ENCODE peak calls at places on chromosomes 5 and 9, in seven cellular contexts. One of them, this sample, is unnamed.

GRCh38 chr5:137344723-137345322 is 154.3 kb downstream of the SPOCK1 start:
- DNase-seq in H1: peak
- DNase-seq in mesendoderm: peak
- DNase-seq in neuronal stem cell: peak
- DNase-seq in IMR-90: peak
- DNase-seq in mesenchymal stem cell: peak
- DNase-seq in trophoblast cell: peak
- DNase-seq in this sample: peak

GRCh38 chr5:143174714-143175398 is 228.6 kb downstream of the NR3C1 start:
- DNase-seq in IMR-90: peak
- DNase-seq in trophoblast cell: no peak
- DNase-seq in mesendoderm: no peak
- DNase-seq in H1: no peak
- DNase-seq in neuronal stem cell: no peak
- DNase-seq in mesenchymal stem cell: no peak
- DNase-seq in this sample: no peak

GRCh38 chr9:103999375-104000062 is 94.6 kb upstream of the SMC2 start:
- DNase-seq in H1: no peak
- DNase-seq in neuronal stem cell: no peak
- DNase-seq in mesenchymal stem cell: no peak
- DNase-seq in trophoblast cell: no peak
- DNase-seq in IMR-90: no peak
- DNase-seq in mesendoderm: no peak
- DNase-seq in this sample: no peak

GRCh38 chr9:80665479-80665878 is 1023.9 kb downstream of the TLE1 start:
- DNase-seq in mesenchymal stem cell: no peak
- DNase-seq in mesendoderm: no peak
- DNase-seq in H1: no peak
- DNase-seq in neuronal stem cell: no peak
- DNase-seq in trophoblast cell: no peak
- DNase-seq in IMR-90: no peak
- DNase-seq in this sample: no peak

GRCh38 chr5:112436139-112436538 is 17.1 kb upstream of the EPB41L4A start:
- DNase-seq in neuronal stem cell: no peak
- DNase-seq in trophoblast cell: no peak
- DNase-seq in H1: no peak
- DNase-seq in mesenchymal stem cell: no peak
- DNase-seq in mesendoderm: no peak
- DNase-seq in IMR-90: no peak
- DNase-seq in this sample: no peak

GRCh38 chr5:137016783-137017324 is 482.3 kb downstream of the SPOCK1 start:
- DNase-seq in IMR-90: no peak
- DNase-seq in neuronal stem cell: no peak
- DNase-seq in mesenchymal stem cell: no peak
- DNase-seq in mesendoderm: peak
- DNase-seq in trophoblast cell: no peak
- DNase-seq in H1: no peak
- DNase-seq in this sample: peak

GRCh38 chr5:147148715-147149114 is 86.1 kb upstream of the STK32A start:
- DNase-seq in H1: no peak
- DNase-seq in neuronal stem cell: no peak
- DNase-seq in trophoblast cell: no peak
- DNase-seq in mesendoderm: no peak
- DNase-seq in IMR-90: no peak
- DNase-seq in mesenchymal stem cell: no peak
- DNase-seq in this sample: no peak

GRCh38 chr9:132591244-132591643 is 8.8 kb downstream of the BARHL1 start:
- DNase-seq in mesenchymal stem cell: no peak
- DNase-seq in trophoblast cell: no peak
- DNase-seq in H1: no peak
- DNase-seq in mesendoderm: no peak
- DNase-seq in IMR-90: no peak
- DNase-seq in neuronal stem cell: no peak
- DNase-seq in this sample: no peak

GRCh38 chr9:109467936-109468335 is 30.2 kb downstream of the PTPN3 start:
- DNase-seq in mesendoderm: no peak
- DNase-seq in trophoblast cell: no peak
- DNase-seq in H1: no peak
- DNase-seq in mesenchymal stem cell: no peak
- DNase-seq in IMR-90: peak
- DNase-seq in neuronal stem cell: no peak
- DNase-seq in this sample: no peak

GRCh38 chr5:52457808-52458207 is 329.9 kb upstream of the ITGA1 start:
- DNase-seq in mesenchymal stem cell: no peak
- DNase-seq in IMR-90: no peak
- DNase-seq in neuronal stem cell: no peak
- DNase-seq in H1: no peak
- DNase-seq in mesendoderm: peak
- DNase-seq in trophoblast cell: no peak
- DNase-seq in this sample: no peak

GRCh38 chr5:56110646-56111403 is 116.1 kb upstream of the IL6ST start:
- DNase-seq in neuronal stem cell: no peak
- DNase-seq in IMR-90: peak
- DNase-seq in mesenchymal stem cell: no peak
- DNase-seq in mesendoderm: no peak
- DNase-seq in H1: no peak
- DNase-seq in trophoblast cell: no peak
- DNase-seq in this sample: no peak

GRCh38 chr9:94554439-94555331 is at the start of gene PCAT7:
- DNase-seq in mesenchymal stem cell: peak
- DNase-seq in H1: peak
- DNase-seq in mesendoderm: peak
- DNase-seq in neuronal stem cell: peak
- DNase-seq in trophoblast cell: peak
- DNase-seq in IMR-90: no peak
- DNase-seq in this sample: peak

GRCh38 chr5:139692605-139693340 is 44.6 kb downstream of the CXXC5 start:
- DNase-seq in IMR-90: no peak
- DNase-seq in mesendoderm: peak
- DNase-seq in mesenchymal stem cell: peak
- DNase-seq in neuronal stem cell: peak
- DNase-seq in H1: no peak
- DNase-seq in trophoblast cell: no peak
- DNase-seq in this sample: no peak

GRCh38 chr9:1155602-1156001 is 105.4 kb downstream of the DMRT2 start:
- DNase-seq in trophoblast cell: no peak
- DNase-seq in mesendoderm: no peak
- DNase-seq in mesenchymal stem cell: no peak
- DNase-seq in IMR-90: no peak
- DNase-seq in neuronal stem cell: no peak
- DNase-seq in H1: no peak
- DNase-seq in this sample: no peak

GRCh38 chr5:42993516-42994284 is 46.4 kb downstream of the ANXA2R start:
- DNase-seq in H1: no peak
- DNase-seq in IMR-90: peak
- DNase-seq in mesenchymal stem cell: peak
- DNase-seq in neuronal stem cell: no peak
- DNase-seq in trophoblast cell: peak
- DNase-seq in mesendoderm: no peak
- DNase-seq in this sample: peak

GRCh38 chr5:62431735-62432617 is 19.4 kb downstream of the IPO11 start:
- DNase-seq in IMR-90: no peak
- DNase-seq in trophoblast cell: no peak
- DNase-seq in mesenchymal stem cell: no peak
- DNase-seq in neuronal stem cell: no peak
- DNase-seq in H1: no peak
- DNase-seq in mesendoderm: no peak
- DNase-seq in this sample: no peak

GRCh38 chr5:15442183-15442550 is 57.8 kb upstream of the FBXL7 start:
- DNase-seq in H1: no peak
- DNase-seq in neuronal stem cell: no peak
- DNase-seq in trophoblast cell: no peak
- DNase-seq in mesenchymal stem cell: no peak
- DNase-seq in mesendoderm: no peak
- DNase-seq in IMR-90: no peak
- DNase-seq in this sample: no peak

GRCh38 chr9:15246688-15247087 is 60.3 kb downstream of the TTC39B start:
- DNase-seq in mesendoderm: no peak
- DNase-seq in IMR-90: peak
- DNase-seq in trophoblast cell: no peak
- DNase-seq in H1: no peak
- DNase-seq in mesenchymal stem cell: no peak
- DNase-seq in neuronal stem cell: no peak
- DNase-seq in this sample: no peak

GRCh38 chr5:132500931-132501628 is 10.5 kb upstream of the IRF1 start:
- DNase-seq in trophoblast cell: no peak
- DNase-seq in mesendoderm: peak
- DNase-seq in H1: peak
- DNase-seq in mesenchymal stem cell: peak
- DNase-seq in neuronal stem cell: no peak
- DNase-seq in IMR-90: peak
- DNase-seq in this sample: peak

GRCh38 chr9:136940526-136941230 is 3.9 kb downstream of the FBXW5 start:
- DNase-seq in mesenchymal stem cell: no peak
- DNase-seq in H1: no peak
- DNase-seq in IMR-90: no peak
- DNase-seq in mesendoderm: no peak
- DNase-seq in trophoblast cell: no peak
- DNase-seq in neuronal stem cell: no peak
- DNase-seq in this sample: no peak

GRCh38 chr9:133396952-133397351 is 20.8 kb downstream of the STKLD1 start:
- DNase-seq in mesenchymal stem cell: peak
- DNase-seq in trophoblast cell: no peak
- DNase-seq in H1: peak
- DNase-seq in IMR-90: no peak
- DNase-seq in mesendoderm: peak
- DNase-seq in neuronal stem cell: no peak
- DNase-seq in this sample: peak

GRCh38 chr5:91235194-91235793 is 147.8 kb downstream of the ARRDC3 start:
- DNase-seq in IMR-90: no peak
- DNase-seq in mesenchymal stem cell: no peak
- DNase-seq in trophoblast cell: no peak
- DNase-seq in mesendoderm: no peak
- DNase-seq in neuronal stem cell: no peak
- DNase-seq in H1: no peak
- DNase-seq in this sample: no peak

GRCh38 chr9:9552665-9553064 is 1060.1 kb downstream of the PTPRD start:
- DNase-seq in trophoblast cell: no peak
- DNase-seq in neuronal stem cell: no peak
- DNase-seq in mesendoderm: no peak
- DNase-seq in IMR-90: no peak
- DNase-seq in H1: no peak
- DNase-seq in mesenchymal stem cell: no peak
- DNase-seq in this sample: no peak

GRCh38 chr5:169119287-169120048 is 181.5 kb downstream of the SLIT3 start:
- DNase-seq in mesenchymal stem cell: no peak
- DNase-seq in mesendoderm: peak
- DNase-seq in neuronal stem cell: no peak
- DNase-seq in trophoblast cell: no peak
- DNase-seq in H1: no peak
- DNase-seq in IMR-90: no peak
- DNase-seq in this sample: no peak

GRCh38 chr5:13536921-13537320 is 407.6 kb downstream of the DNAH5 start:
- DNase-seq in trophoblast cell: no peak
- DNase-seq in H1: no peak
- DNase-seq in mesendoderm: no peak
- DNase-seq in mesenchymal stem cell: peak
- DNase-seq in neuronal stem cell: no peak
- DNase-seq in IMR-90: peak
- DNase-seq in this sample: no peak

GRCh38 chr5:72455477-72455876 is 51.7 kb downstream of the ZNF366 start:
- DNase-seq in neuronal stem cell: no peak
- DNase-seq in H1: no peak
- DNase-seq in trophoblast cell: no peak
- DNase-seq in mesenchymal stem cell: no peak
- DNase-seq in mesendoderm: no peak
- DNase-seq in IMR-90: no peak
- DNase-seq in this sample: no peak
- H2AK5ac ChIP-seq in neuronal stem cell: no peak
- H2AK5ac ChIP-seq in H1: no peak
- H2AK5ac ChIP-seq in trophoblast cell: no peak
- H2AK5ac ChIP-seq in mesenchymal stem cell: no peak
- H2AK5ac ChIP-seq in mesendoderm: no peak
- H2AK5ac ChIP-seq in IMR-90: no peak
- H2AK5ac ChIP-seq in this sample: no peak

GRCh38 chr5:104444656-104445055 is 882.1 kb upstream of the NUDT12 start:
- DNase-seq in neuronal stem cell: no peak
- DNase-seq in mesenchymal stem cell: no peak
- DNase-seq in H1: no peak
- DNase-seq in IMR-90: no peak
- DNase-seq in mesendoderm: no peak
- DNase-seq in trophoblast cell: no peak
- DNase-seq in this sample: no peak

GRCh38 chr5:104443706-104444105 is 881.1 kb upstream of the NUDT12 start:
- DNase-seq in H1: no peak
- DNase-seq in mesendoderm: no peak
- DNase-seq in mesenchymal stem cell: no peak
- DNase-seq in trophoblast cell: no peak
- DNase-seq in neuronal stem cell: no peak
- DNase-seq in IMR-90: no peak
- DNase-seq in this sample: no peak
- H2AK5ac ChIP-seq in H1: no peak
- H2AK5ac ChIP-seq in mesendoderm: no peak
- H2AK5ac ChIP-seq in mesenchymal stem cell: no peak
- H2AK5ac ChIP-seq in trophoblast cell: no peak
- H2AK5ac ChIP-seq in neuronal stem cell: no peak
- H2AK5ac ChIP-seq in IMR-90: no peak
- H2AK5ac ChIP-seq in this sample: no peak

GRCh38 chr5:54673523-54674225 is 156.1 kb downstream of the SNX18 start:
- DNase-seq in mesenchymal stem cell: peak
- DNase-seq in mesendoderm: no peak
- DNase-seq in IMR-90: peak
- DNase-seq in H1: no peak
- DNase-seq in neuronal stem cell: no peak
- DNase-seq in trophoblast cell: no peak
- DNase-seq in this sample: no peak
- H2AK5ac ChIP-seq in mesenchymal stem cell: no peak
- H2AK5ac ChIP-seq in mesendoderm: no peak
- H2AK5ac ChIP-seq in IMR-90: peak
- H2AK5ac ChIP-seq in H1: no peak
- H2AK5ac ChIP-seq in neuronal stem cell: no peak
- H2AK5ac ChIP-seq in trophoblast cell: no peak
- H2AK5ac ChIP-seq in this sample: no peak

DNA sequence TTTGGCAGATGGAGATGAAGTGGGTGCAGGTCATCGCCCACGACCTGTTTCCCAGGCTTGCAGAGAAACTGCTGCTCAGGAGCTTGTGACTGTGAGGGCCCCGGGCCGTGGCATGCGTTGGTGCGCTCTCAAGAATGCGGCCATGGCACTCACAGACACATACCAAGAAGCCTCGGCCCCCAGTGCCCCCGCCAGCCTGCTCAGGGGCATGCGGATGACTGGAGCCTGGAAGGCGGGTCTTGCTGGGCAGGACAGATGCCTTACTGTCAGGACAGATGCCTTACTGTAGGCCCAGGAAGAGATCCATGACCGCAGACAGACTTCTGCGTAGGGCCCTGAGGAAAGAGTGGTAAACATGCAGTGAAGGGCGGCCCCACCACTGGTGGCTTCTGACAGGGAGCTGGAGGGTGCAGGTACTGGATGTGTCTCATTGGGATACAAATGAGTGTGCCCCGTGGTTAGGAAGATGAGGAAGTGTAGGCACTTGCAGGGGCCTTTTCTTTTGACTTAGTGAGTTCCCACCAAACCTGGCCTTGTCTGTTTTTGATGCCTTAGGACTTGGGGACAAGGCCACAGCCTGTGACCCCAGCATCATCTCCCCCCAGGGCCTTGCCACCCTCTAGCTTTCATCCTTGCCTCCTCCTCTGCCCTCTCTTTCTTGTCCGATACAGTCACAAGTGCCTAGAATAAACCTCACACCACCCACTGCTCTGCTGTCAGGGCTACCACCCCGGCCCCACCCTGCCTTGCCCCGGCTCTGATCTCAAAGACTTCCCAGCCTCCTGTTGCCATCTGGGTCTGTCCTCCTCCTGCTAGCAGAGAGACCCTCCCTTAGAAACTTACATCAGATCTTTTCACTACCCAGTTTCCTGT is 68.8 kb upstream of the ABL1 start:
- DNase-seq in IMR-90: no peak
- DNase-seq in neuronal stem cell: no peak
- DNase-seq in mesenchymal stem cell: no peak
- DNase-seq in trophoblast cell: no peak
- DNase-seq in mesendoderm: peak
- DNase-seq in H1: no peak
- DNase-seq in this sample: no peak
- H2AK5ac ChIP-seq in IMR-90: peak
- H2AK5ac ChIP-seq in neuronal stem cell: peak
- H2AK5ac ChIP-seq in mesenchymal stem cell: peak
- H2AK5ac ChIP-seq in trophoblast cell: no peak
- H2AK5ac ChIP-seq in mesendoderm: no peak
- H2AK5ac ChIP-seq in H1: no peak
- H2AK5ac ChIP-seq in this sample: no peak